ENCODE peak calls at places on chromosomes 12 and 14, in eight cellular contexts. G, P, U, L, D, I, W and H are unnamed samples.

GRCh38 chr14:101364503-101365328 is 196.6 kb upstream of the DIO3 start:
- DNase-seq in I (no peak), G (no peak), U (no peak), L (peak; percentile 96), D (peak; percentile 87), W (no peak), P (no peak), H (no peak)

GRCh38 chr12:65878540-65878939 is 54.3 kb downstream of the HMGA2 start:
- DNase-seq in U (no peak), W (peak; percentile 61), D (no peak), I (peak; percentile 64), P (no peak), L (no peak), G (no peak), H (no peak)

GRCh38 chr14:103008768-103009342 is 48.5 kb downstream of the CDC42BPB start:
- DNase-seq in D (peak; percentile 44), L (no peak), U (no peak), I (peak; percentile 48), P (no peak), G (no peak), W (peak; percentile 76), H (no peak)

GRCh38 chr14:101005447-101005846 is 101.9 kb upstream of the RTL1 start:
- DNase-seq in L (peak; percentile 14), I (no peak), D (peak; percentile 32), W (no peak), P (no peak), G (no peak), U (no peak), H (no peak)

GRCh38 chr12:122123051-122123760 is 44.6 kb downstream of the MLXIP start:
- DNase-seq in L (peak; percentile 77), P (peak; percentile 67), W (peak; percentile 80), U (no peak), D (peak; percentile 63), I (peak; percentile 80), G (no peak), H (peak; percentile 50)

GRCh38 chr12:49201595-49202295 is 12.9 kb upstream of the TUBA1A start:
- DNase-seq in W (peak; percentile 25), G (peak; percentile 71), I (peak; percentile 91), U (peak; percentile 51), L (peak; percentile 37), D (no peak), P (no peak), H (no peak)

GRCh38 chr12:53096089-53096741 is 1.3 kb upstream of the IGFBP6 start:
- DNase-seq in G (no peak), P (no peak), D (peak; percentile 85), I (peak; percentile 25), U (no peak), W (peak; percentile 52), L (peak; percentile 87), H (no peak)

GRCh38 chr14:55638665-55639064 is 58.7 kb downstream of the KTN1 start:
- DNase-seq in U (no peak), I (no peak), L (no peak), G (no peak), D (no peak), W (no peak), P (no peak), H (no peak)

GRCh38 chr12:70149665-70150064 is 93.6 kb upstream of the CNOT2 start:
- DNase-seq in W (no peak), P (no peak), I (no peak), L (no peak), D (no peak), U (no peak), G (no peak), H (no peak)

GRCh38 chr12:53719649-53720048 is 7.6 kb downstream of the CALCOCO1 start:
- DNase-seq in P (no peak), U (no peak), G (no peak), I (peak; percentile 37), D (no peak), W (no peak), L (no peak), H (no peak)

GRCh38 chr12:122356192-122356635 is 66.3 kb downstream of the CLIP1 start:
- DNase-seq in D (no peak), L (no peak), P (peak; percentile 30), I (peak; percentile 82), G (peak; percentile 1), U (no peak), W (peak; percentile 69), H (no peak)

GRCh38 chr12:123941485-123942276 is 30.9 kb downstream of the CCDC92 start:
- DNase-seq in I (peak; percentile 26), P (no peak), W (no peak), D (no peak), G (no peak), L (no peak), U (peak; percentile 83), H (no peak)

GRCh38 chr12:101521136-101521535 is 46.0 kb downstream of the SPIC start:
- DNase-seq in G (no peak), I (no peak), W (no peak), D (no peak), P (no peak), U (no peak), L (no peak), H (no peak)

GRCh38 chr14:37246427-37246829 is 48.7 kb downstream of the MIPOL1 start:
- DNase-seq in L (no peak), P (no peak), D (no peak), I (peak; percentile 79), W (peak; percentile 63), G (peak; percentile 98), U (no peak), H (no peak)

GRCh38 chr14:99261916-99262787 is 9.8 kb downstream of the BCL11B start:
- DNase-seq in U (no peak), L (no peak), I (no peak), G (no peak), D (no peak), W (no peak), P (no peak), H (no peak)

GRCh38 chr12:71780207-71780822 is 25.7 kb downstream of the RAB21 start:
- DNase-seq in W (peak; percentile 66), U (no peak), I (peak; percentile 75), P (no peak), G (no peak), D (no peak), L (no peak), H (no peak)

GRCh38 chr12:108694812-108695278 is 36.5 kb downstream of the CORO1C start:
- DNase-seq in G (no peak), D (no peak), U (no peak), W (peak; percentile 82), L (no peak), P (no peak), I (no peak), H (no peak)

GRCh38 chr12:108683906-108684556 is 47.3 kb downstream of the CORO1C start:
- DNase-seq in G (no peak), L (no peak), P (no peak), D (no peak), U (no peak), W (no peak), I (peak; percentile 52), H (no peak)

GRCh38 chr14:49408187-49408963 is 177.8 kb downstream of the RPS29 start:
- DNase-seq in P (no peak), G (no peak), D (no peak), L (no peak), I (peak; percentile 38), U (no peak), W (no peak), H (no peak)

GRCh38 chr14:64549805-64550538 is at the start of gene PPP1R36:
- DNase-seq in W (peak; percentile 23), L (no peak), U (no peak), P (no peak), I (no peak), D (peak; percentile 41), G (peak; percentile 37), H (peak; percentile 41)

GRCh38 chr12:95397566-95397965 is 76.4 kb upstream of the METAP2 start:
- DNase-seq in D (no peak), P (no peak), W (no peak), L (no peak), I (no peak), G (no peak), U (no peak), H (no peak)

GRCh38 chr14:42533476-42533875 is 926.8 kb downstream of the LRFN5 start:
- DNase-seq in G (no peak), P (no peak), U (no peak), D (no peak), I (no peak), L (no peak), W (no peak), H (no peak)

GRCh38 chr14:32300146-32300545 is 29.0 kb upstream of the AKAP6 start:
- DNase-seq in D (no peak), P (no peak), I (no peak), W (no peak), U (no peak), L (no peak), G (no peak), H (no peak)

GRCh38 chr14:91264151-91265150 is 19.9 kb upstream of the GPR68 start:
- DNase-seq in G (no peak), D (peak; percentile 37), W (peak; percentile 47), L (no peak), U (no peak), P (no peak), I (no peak), H (peak; percentile 39)

GRCh38 chr14:68807148-68807600 is 14.3 kb upstream of the ZFP36L1 start:
- DNase-seq in P (no peak), I (peak; percentile 88), D (peak; percentile 56), W (peak; percentile 56), U (peak; percentile 71), L (peak; percentile 74), G (no peak), H (no peak)

GRCh38 chr14:76836029-76836630 is 9.9 kb downstream of the LRRC74A start:
- DNase-seq in P (no peak), G (no peak), W (no peak), D (peak; percentile 31), U (peak; percentile 64), L (no peak), I (no peak), H (no peak)